ENCODE peak calls at places on chromosome 17, in five cellular contexts. P is HTR-8/SVneo, D is SJSA1, A is retinal pigment epithelial cell, B is foreskin fibroblast. G is an unnamed sample.

GRCh38 chr17:81309140-81309858 is 14.2 kb upstream of the SLC38A10 start:
- DNase-seq in P (peak), B (peak), D (peak), A (no peak), G (peak)

GRCh38 chr17:41885733-41886132 is 20.5 kb upstream of the KLHL11 start:
- DNase-seq in D (no peak), B (no peak), P (peak), A (no peak), G (no peak)

GRCh38 chr17:65053354-65053881 is 3.1 kb downstream of the GNA13 start:
- DNase-seq in P (no peak), B (no peak), D (peak), A (no peak), G (no peak)

GRCh38 chr17:73285603-73285908 is 23.9 kb upstream of the CPSF4L start:
- DNase-seq in D (no peak), A (no peak), B (no peak), P (no peak), G (no peak)

GRCh38 chr17:35801583-35802224 is 6.3 kb upstream of the MMP28 start:
- DNase-seq in A (no peak), B (peak), P (no peak), D (no peak), G (peak)

GRCh38 chr17:19378416-19379293 is at the start of gene MAPK7:
- DNase-seq in B (peak), A (no peak), P (no peak), D (no peak), G (no peak)

GRCh38 chr17:81909966-81910839 is 996 bp downstream of the PCYT2 start:
- DNase-seq in P (no peak), B (peak), A (no peak), D (no peak), G (no peak)

GRCh38 chr17:79897243-79898063 is 58.2 kb upstream of the CBX4 start:
- DNase-seq in D (no peak), B (no peak), P (no peak), A (no peak), G (no peak)

GRCh38 chr17:4448197-4448980 is 14.6 kb downstream of the SPNS3 start:
- DNase-seq in P (no peak), D (no peak), A (no peak), B (peak), G (no peak)

GRCh38 chr17:76529643-76530488 is 7.6 kb downstream of the CYGB start:
- DNase-seq in A (no peak), D (peak), B (peak), P (no peak), G (peak)

GRCh38 chr17:41975099-41976083 is 8.8 kb downstream of the CNP start:
- DNase-seq in A (no peak), D (no peak), P (no peak), B (peak), G (peak)

GRCh38 chr17:79793924-79794304 is 3.0 kb downstream of the CBX8 start:
- DNase-seq in A (no peak), P (peak), D (peak), B (peak), G (no peak)

GRCh38 chr17:10166181-10166935 is 32.0 kb downstream of the GAS7 start:
- DNase-seq in P (no peak), A (no peak), B (no peak), D (no peak), G (no peak)

GRCh38 chr17:35087731-35088646 is 24.5 kb upstream of the RFFL start:
- DNase-seq in B (peak), D (peak), P (peak), A (no peak), G (peak)

GRCh38 chr17:20914658-20915057 is 128.2 kb downstream of the USP22 start:
- DNase-seq in A (no peak), D (no peak), P (no peak), B (no peak), G (no peak)

GRCh38 chr17:72004476-72005331 is 116.1 kb upstream of the SOX9 start:
- DNase-seq in D (no peak), P (no peak), A (no peak), B (no peak), G (no peak)

GRCh38 chr17:8223356-8224063 is 13.1 kb upstream of the AURKB start:
- DNase-seq in B (peak), A (no peak), D (peak), P (peak), G (peak)

GRCh38 chr17:27339836-27340550 is 46.1 kb downstream of the WSB1 start:
- DNase-seq in B (peak), D (no peak), P (no peak), A (no peak), G (no peak)

GRCh38 chr17:7982666-7983065 is 19.7 kb upstream of the GUCY2D start:
- DNase-seq in D (no peak), P (peak), A (no peak), B (peak), G (no peak)

GRCh38 chr17:4310349-4311060 is 46.7 kb upstream of the ANKFY1 start:
- DNase-seq in A (peak), D (no peak), B (peak), P (no peak), G (no peak)

GRCh38 chr17:48930435-48930873 is 14.2 kb downstream of the SNF8 start:
- DNase-seq in P (no peak), B (no peak), A (no peak), D (no peak), G (no peak)

GRCh38 chr17:56424543-56425044 is 168.9 kb upstream of the NOG start:
- DNase-seq in D (no peak), B (no peak), P (no peak), A (no peak), G (no peak)

GRCh38 chr17:17998934-17999333 is 26.3 kb downstream of the DRC3 start:
- DNase-seq in B (no peak), P (no peak), A (no peak), D (no peak), G (no peak)

GRCh38 chr17:171871-172270 is 9.6 kb downstream of the DOC2B start:
- DNase-seq in P (no peak), D (no peak), A (no peak), B (no peak), G (no peak)

GRCh38 chr17:61474934-61475333 is 22.7 kb downstream of the TBX4 start:
- DNase-seq in B (no peak), P (no peak), D (no peak), A (no peak), G (no peak)

GRCh38 chr17:34171245-34171818 is 83.8 kb upstream of the CCL2 start:
- DNase-seq in D (peak), A (no peak), P (peak), B (peak), G (peak)

GRCh38 chr17:16987830-16988601 is 16.1 kb upstream of the TNFRSF13B start:
- DNase-seq in B (peak), D (peak), A (no peak), P (peak), G (peak)

GRCh38 chr17:38464723-38465419 is 36.6 kb downstream of the ARHGAP23 start:
- DNase-seq in A (peak), D (peak), P (peak), B (peak), G (peak)

GRCh38 chr17:65530985-65531507 is 30.4 kb downstream of the AXIN2 start:
- DNase-seq in P (no peak), D (no peak), B (peak), A (no peak), G (peak)

GRCh38 chr17:67974598-67975066 is 21.6 kb downstream of the C17orf58 start:
- DNase-seq in D (peak), A (no peak), B (no peak), P (no peak), G (no peak)

GRCh38 chr17:17401271-17401781 is 75.5 kb upstream of the MED9 start:
- DNase-seq in B (peak), P (no peak), A (no peak), D (peak), G (peak)

GRCh38 chr17:68697850-68698313 is 96.7 kb upstream of the FAM20A start:
- DNase-seq in A (no peak), P (peak), B (peak), D (no peak), G (peak)

GRCh38 chr17:74380086-74380958 is 13.0 kb downstream of the GPR142 start:
- DNase-seq in P (no peak), A (no peak), D (no peak), B (no peak), G (no peak)

GRCh38 chr17:14461131-14461530 is 160.2 kb downstream of the HS3ST3B1 start:
- DNase-seq in D (no peak), A (no peak), B (no peak), P (no peak), G (no peak)

GRCh38 chr17:57900991-57901743 is 51.3 kb upstream of the MRPS23 start:
- DNase-seq in P (no peak), D (no peak), A (no peak), B (no peak), G (no peak)

GRCh38 chr17:27526603-27527002 is 70.4 kb downstream of the KSR1 start:
- DNase-seq in B (peak), P (no peak), D (no peak), A (no peak), G (no peak)